ENCODE peak calls at places on chromosomes 5 and 9, in five cellular contexts. One of them, this sample, is unnamed.

GRCh38 chr5:21398511-21398910 is 1410.5 kb upstream of the CDH18 start:
- DNase-seq in GM12878: no peak
- DNase-seq in H1: no peak
- DNase-seq in HepG2: no peak
- DNase-seq in HEK293T: no peak
- DNase-seq in this sample: no peak

GRCh38 chr5:170277953-170278352 is 19.6 kb downstream of the LCP2 start:
- DNase-seq in GM12878: no peak
- DNase-seq in H1: no peak
- DNase-seq in HEK293T: no peak
- DNase-seq in HepG2: no peak
- DNase-seq in this sample: no peak

GRCh38 chr9:129162901-129163670 is 15.0 kb downstream of the IER5L start:
- DNase-seq in H1: no peak
- DNase-seq in HEK293T: no peak
- DNase-seq in GM12878: no peak
- DNase-seq in HepG2: no peak
- DNase-seq in this sample: no peak

GRCh38 chr5:79456890-79457583 is 56.9 kb downstream of the HOMER1 start:
- DNase-seq in HEK293T: no peak
- DNase-seq in H1: no peak
- DNase-seq in HepG2: no peak
- DNase-seq in GM12878: peak; percentile 71
- DNase-seq in this sample: no peak

GRCh38 chr5:164345173-164345572 is 839.8 kb downstream of the MAT2B start:
- DNase-seq in GM12878: no peak
- DNase-seq in HEK293T: no peak
- DNase-seq in HepG2: no peak
- DNase-seq in H1: no peak
- DNase-seq in this sample: no peak

GRCh38 chr5:114174837-114175236 is 187.0 kb upstream of the KCNN2 start:
- DNase-seq in HepG2: no peak
- DNase-seq in HEK293T: no peak
- DNase-seq in GM12878: no peak
- DNase-seq in H1: no peak
- DNase-seq in this sample: no peak

GRCh38 chr5:547086-547924 is 23.1 kb upstream of the SLC9A3 start:
- DNase-seq in HepG2: no peak
- DNase-seq in HEK293T: no peak
- DNase-seq in H1: no peak
- DNase-seq in GM12878: no peak
- DNase-seq in this sample: no peak

GRCh38 chr5:1801954-1802295 is 718 bp downstream of the NDUFS6 start:
- DNase-seq in HepG2: peak; percentile 24
- DNase-seq in HEK293T: peak; percentile 29
- DNase-seq in GM12878: no peak
- DNase-seq in H1: no peak
- DNase-seq in this sample: no peak

GRCh38 chr9:21789541-21790037 is 12.8 kb upstream of the MTAP start:
- DNase-seq in HEK293T: peak; percentile 75
- DNase-seq in HepG2: peak; percentile 83
- DNase-seq in GM12878: peak; percentile 40
- DNase-seq in H1: no peak
- DNase-seq in this sample: peak; percentile 73

GRCh38 chr9:115591584-115591984 is 473.6 kb upstream of the TNC start:
- DNase-seq in HepG2: peak; percentile 74
- DNase-seq in HEK293T: peak; percentile 69
- DNase-seq in H1: peak; percentile 63
- DNase-seq in GM12878: peak; percentile 5
- DNase-seq in this sample: peak; percentile 88

GRCh38 chr9:84697494-84698114 is 28.1 kb downstream of the NTRK2 start:
- DNase-seq in HEK293T: peak; percentile 74
- DNase-seq in H1: peak; percentile 80
- DNase-seq in HepG2: peak; percentile 22
- DNase-seq in GM12878: no peak
- DNase-seq in this sample: peak; percentile 84

GRCh38 chr5:162377895-162378294 is 310.3 kb downstream of the GABRG2 start:
- DNase-seq in HEK293T: no peak
- DNase-seq in HepG2: no peak
- DNase-seq in H1: no peak
- DNase-seq in GM12878: no peak
- DNase-seq in this sample: no peak

GRCh38 chr5:88719434-88719833 is 163.6 kb downstream of the MEF2C start:
- DNase-seq in HepG2: no peak
- DNase-seq in GM12878: no peak
- DNase-seq in HEK293T: no peak
- DNase-seq in H1: no peak
- DNase-seq in this sample: no peak

GRCh38 chr9:133919253-133920115 is 72.6 kb downstream of the VAV2 start:
- DNase-seq in HepG2: no peak
- DNase-seq in HEK293T: no peak
- DNase-seq in GM12878: no peak
- DNase-seq in H1: no peak
- DNase-seq in this sample: no peak

GRCh38 chr5:131550606-131551005 is 84.4 kb downstream of the RAPGEF6 start:
- DNase-seq in GM12878: no peak
- DNase-seq in HepG2: no peak
- DNase-seq in HEK293T: no peak
- DNase-seq in H1: no peak
- DNase-seq in this sample: no peak

GRCh38 chr9:131886839-131887238 is 147.0 kb upstream of the RAPGEF1 start:
- DNase-seq in HEK293T: no peak
- DNase-seq in H1: no peak
- DNase-seq in GM12878: no peak
- DNase-seq in HepG2: no peak
- DNase-seq in this sample: no peak

GRCh38 chr5:179123109-179123426 is 62.9 kb downstream of the ZNF354C start:
- DNase-seq in GM12878: no peak
- DNase-seq in HEK293T: no peak
- DNase-seq in H1: no peak
- DNase-seq in HepG2: no peak
- DNase-seq in this sample: no peak

GRCh38 chr9:114112325-114112724 is 13.2 kb upstream of the KIF12 start:
- DNase-seq in HEK293T: no peak
- DNase-seq in H1: no peak
- DNase-seq in HepG2: no peak
- DNase-seq in GM12878: no peak
- DNase-seq in this sample: no peak

GRCh38 chr9:83920469-83920941 is 727 bp downstream of the KIF27 start:
- DNase-seq in H1: no peak
- DNase-seq in HepG2: peak; percentile 62
- DNase-seq in HEK293T: no peak
- DNase-seq in GM12878: peak; percentile 24
- DNase-seq in this sample: peak; percentile 62

GRCh38 chr5:93602261-93603149 is 19.5 kb downstream of the NR2F1 start:
- DNase-seq in H1: no peak
- DNase-seq in GM12878: no peak
- DNase-seq in HepG2: no peak
- DNase-seq in HEK293T: peak; percentile 31
- DNase-seq in this sample: no peak

GRCh38 chr5:150153957-150154617 is 1.6 kb downstream of the PDGFRB start:
- DNase-seq in GM12878: no peak
- DNase-seq in HepG2: peak; percentile 30
- DNase-seq in HEK293T: no peak
- DNase-seq in H1: no peak
- DNase-seq in this sample: no peak

DNA sequence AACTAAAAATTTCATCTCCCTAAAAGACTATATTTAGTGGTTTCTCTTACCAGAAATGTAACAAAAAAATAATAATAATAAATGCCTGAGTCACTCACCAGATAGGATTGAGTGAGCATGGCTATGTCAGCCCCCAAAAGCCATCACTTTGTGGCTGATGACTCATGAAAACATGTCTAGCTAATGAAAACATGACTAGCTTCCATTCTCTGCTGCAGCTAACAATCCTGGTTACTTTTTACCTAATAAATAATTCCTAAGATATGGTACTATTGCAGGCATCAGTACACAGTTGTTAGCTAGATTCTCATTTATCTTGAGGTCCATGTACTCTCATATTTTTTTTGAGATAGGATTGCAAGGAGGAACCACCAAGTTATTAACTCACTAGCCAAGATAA is 1294.6 kb upstream of the ACO1 start:
- DNase-seq in HEK293T: no peak
- DNase-seq in HepG2: no peak
- DNase-seq in H1: no peak
- DNase-seq in GM12878: no peak
- DNase-seq in this sample: no peak
- TF ChIP-seq SUZ12 in HEK293T: no peak
- TF ChIP-seq SUZ12 in HepG2: no peak
- TF ChIP-seq SUZ12 in H1: no peak
- TF ChIP-seq SUZ12 in GM12878: no peak
- TF ChIP-seq SUZ12 in this sample: no peak

GRCh38 chr5:74543162-74543995 is 97.1 kb downstream of the ENC1 start:
- DNase-seq in GM12878: no peak
- DNase-seq in HepG2: no peak
- DNase-seq in H1: peak; percentile 53
- DNase-seq in HEK293T: peak; percentile 51
- DNase-seq in this sample: peak; percentile 81
- TF ChIP-seq SUZ12 in GM12878: no peak
- TF ChIP-seq SUZ12 in HepG2: no peak
- TF ChIP-seq SUZ12 in H1: no peak
- TF ChIP-seq SUZ12 in HEK293T: no peak
- TF ChIP-seq SUZ12 in this sample: no peak

DNA sequence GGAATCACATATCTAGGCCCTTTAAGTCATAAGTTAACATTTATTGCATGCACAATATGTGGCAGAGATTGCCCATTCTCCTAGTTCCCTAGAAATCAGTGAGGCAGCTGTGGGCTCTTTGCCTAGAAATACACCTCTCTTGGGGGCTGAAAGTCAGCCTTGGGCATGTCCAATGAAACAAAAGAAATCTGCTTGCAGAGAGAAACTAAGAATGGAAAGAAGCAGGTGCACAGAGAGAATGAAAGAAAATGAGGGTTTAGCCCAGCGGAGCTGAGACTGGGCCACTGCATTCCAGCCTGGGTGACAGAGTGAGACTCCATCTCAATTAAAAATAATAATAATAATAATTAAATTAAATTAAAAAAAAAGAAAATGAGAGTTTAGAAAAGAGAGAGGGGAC is 57.3 kb upstream of the DAB2 start:
- DNase-seq in GM12878: no peak
- DNase-seq in HepG2: no peak
- DNase-seq in HEK293T: no peak
- DNase-seq in H1: no peak
- DNase-seq in this sample: no peak
- TF ChIP-seq SUZ12 in GM12878: no peak
- TF ChIP-seq SUZ12 in HepG2: no peak
- TF ChIP-seq SUZ12 in HEK293T: no peak
- TF ChIP-seq SUZ12 in H1: no peak
- TF ChIP-seq SUZ12 in this sample: no peak

GRCh38 chr5:10859393-10860195 is 98.6 kb upstream of the DAP start:
- DNase-seq in GM12878: no peak
- DNase-seq in HepG2: peak; percentile 83
- DNase-seq in H1: no peak
- DNase-seq in HEK293T: no peak
- DNase-seq in this sample: no peak

GRCh38 chr5:10857333-10857723 is 96.3 kb upstream of the DAP start:
- DNase-seq in HepG2: no peak
- DNase-seq in HEK293T: no peak
- DNase-seq in H1: no peak
- DNase-seq in GM12878: no peak
- DNase-seq in this sample: no peak

GRCh38 chr5:10860645-10861455 is 99.8 kb upstream of the DAP start:
- DNase-seq in HepG2: no peak
- DNase-seq in H1: no peak
- DNase-seq in GM12878: no peak
- DNase-seq in HEK293T: no peak
- DNase-seq in this sample: no peak

GRCh38 chr5:10858307-10858706 is 97.3 kb upstream of the DAP start:
- DNase-seq in H1: no peak
- DNase-seq in HepG2: no peak
- DNase-seq in HEK293T: no peak
- DNase-seq in GM12878: no peak
- DNase-seq in this sample: no peak

DNA sequence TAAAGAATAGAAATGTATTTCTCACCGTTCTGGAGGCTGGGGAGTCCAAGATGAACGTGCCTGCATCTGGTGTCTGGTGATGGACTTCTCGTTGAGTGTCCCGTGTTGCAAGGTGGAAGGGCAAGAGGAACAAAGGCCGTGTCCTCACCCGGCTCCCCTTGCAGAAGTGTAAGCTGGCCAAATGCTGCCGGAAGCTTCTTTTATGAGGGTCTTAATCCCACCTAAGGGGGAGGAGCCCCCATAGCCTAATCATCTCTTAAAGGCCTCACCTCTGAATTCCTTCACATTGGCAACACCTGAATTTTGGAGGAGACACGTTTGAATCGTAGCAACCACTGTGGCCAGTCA is 99.1 kb upstream of the DAP start:
- DNase-seq in HepG2: no peak
- DNase-seq in HEK293T: no peak
- DNase-seq in H1: no peak
- DNase-seq in GM12878: no peak
- DNase-seq in this sample: no peak
- TF ChIP-seq SUZ12 in HepG2: no peak
- TF ChIP-seq SUZ12 in HEK293T: no peak
- TF ChIP-seq SUZ12 in H1: no peak
- TF ChIP-seq SUZ12 in GM12878: no peak
- TF ChIP-seq SUZ12 in this sample: no peak

GRCh38 chr9:94860678-94861588 is 134.4 kb downstream of the AOPEP start:
- DNase-seq in GM12878: peak; percentile 92
- DNase-seq in H1: no peak
- DNase-seq in HepG2: no peak
- DNase-seq in HEK293T: no peak
- DNase-seq in this sample: no peak
- TF ChIP-seq SUZ12 in GM12878: no peak
- TF ChIP-seq SUZ12 in H1: no peak
- TF ChIP-seq SUZ12 in HepG2: no peak
- TF ChIP-seq SUZ12 in HEK293T: no peak
- TF ChIP-seq SUZ12 in this sample: no peak

GRCh38 chr5:177134653-177135225 is 1.2 kb downstream of the NSD1 start:
- DNase-seq in H1: no peak
- DNase-seq in HEK293T: peak; percentile 12
- DNase-seq in HepG2: no peak
- DNase-seq in GM12878: no peak
- DNase-seq in this sample: no peak
- TF ChIP-seq SUZ12 in H1: no peak
- TF ChIP-seq SUZ12 in HEK293T: no peak
- TF ChIP-seq SUZ12 in HepG2: no peak
- TF ChIP-seq SUZ12 in GM12878: no peak
- TF ChIP-seq SUZ12 in this sample: no peak

GRCh38 chr5:168979140-168979539 is 321.8 kb downstream of the SLIT3 start:
- DNase-seq in H1: no peak
- DNase-seq in GM12878: no peak
- DNase-seq in HEK293T: no peak
- DNase-seq in HepG2: no peak
- DNase-seq in this sample: no peak
- TF ChIP-seq SUZ12 in H1: no peak
- TF ChIP-seq SUZ12 in GM12878: no peak
- TF ChIP-seq SUZ12 in HEK293T: no peak
- TF ChIP-seq SUZ12 in HepG2: no peak
- TF ChIP-seq SUZ12 in this sample: no peak

This sample was measured in NT2/D1.